ENCODE peak calls at places on chromosomes 6 and 20, in five cellular contexts. Y is PC-3, U is lung, H is fibroblast of lung, V is IMR-90. A is an unnamed sample. For H3K36me3 and H3K27me3, the result is how much of the 10 kb centered on the place peaks cover.

GRCh38 chr6:69954733-69955132 is 88.4 kb downstream of the COL19A1 start:
- DNase-seq in Y (no peak), H (no peak), V (no peak), U (no peak), A (no peak)

GRCh38 chr6:142945446-142946180 is 637 bp upstream of the HIVEP2 start:
- DNase-seq in U (peak), V (no peak), H (no peak), Y (no peak), A (peak)

GRCh38 chr20:45104786-45105185 is 3.9 kb upstream of the KCNS1 start:
- DNase-seq in Y (peak), V (peak), U (no peak), H (peak), A (no peak)

GRCh38 chr20:9613871-9614270 is 99.5 kb downstream of the LAMP5 start:
- DNase-seq in U (no peak), Y (no peak), H (no peak), V (peak), A (no peak)

GRCh38 chr6:167455371-167455770 is 130.5 kb downstream of the TTLL2 start:
- DNase-seq in U (no peak), H (no peak), Y (no peak), V (no peak), A (no peak)

GRCh38 chr6:18218233-18218632 is 46.1 kb downstream of the DEK start:
- DNase-seq in U (no peak), H (no peak), V (no peak), Y (no peak), A (no peak)

GRCh38 chr20:57398231-57398821 is 7.1 kb downstream of the RBM38 start:
- DNase-seq in H (no peak), V (no peak), Y (no peak), U (no peak), A (no peak)

GRCh38 chr6:111764238-111765182 is 108.7 kb downstream of the FYN start:
- DNase-seq in V (no peak), U (no peak), H (peak), Y (no peak), A (peak)

GRCh38 chr6:2823104-2823850 is 18.4 kb downstream of the SERPINB1 start:
- DNase-seq in V (peak), Y (peak), H (no peak), U (peak), A (no peak)

GRCh38 chr6:83198486-83199172 is 5.5 kb downstream of the RWDD2A start:
- DNase-seq in Y (peak), V (peak), U (no peak), H (peak), A (no peak)

GRCh38 chr20:44629542-44629941 is 22.0 kb downstream of the ADA start:
- DNase-seq in H (no peak), V (no peak), U (no peak), Y (no peak), A (no peak)

GRCh38 chr20:10185741-10186558 is 32.7 kb upstream of the SNAP25 start:
- DNase-seq in V (no peak), Y (peak), H (no peak), U (no peak), A (no peak)

GRCh38 chr20:38286586-38287502 is 17.1 kb upstream of the BPI start:
- DNase-seq in V (no peak), Y (no peak), U (no peak), H (peak), A (no peak)

GRCh38 chr6:149409617-149410016 is 9.6 kb downstream of the SUMO4 start:
- DNase-seq in Y (no peak), V (no peak), H (no peak), U (no peak), A (no peak)

GRCh38 chr6:118980063-118980462 is 45.1 kb upstream of the MCM9 start:
- DNase-seq in H (no peak), Y (no peak), U (peak), V (peak), A (no peak)

GRCh38 chr6:81750201-81750600 is 2.3 kb downstream of the TENT5A start:
- DNase-seq in H (no peak), Y (no peak), U (no peak), V (no peak), A (no peak)

GRCh38 chr6:169650959-169651292 is 50.9 kb downstream of the WDR27 start:
- DNase-seq in H (no peak), U (no peak), Y (no peak), V (no peak), A (no peak)

GRCh38 chr6:52877168-52877567 is 32.3 kb downstream of the GSTA3 start:
- DNase-seq in U (no peak), V (peak), Y (peak), H (peak), A (no peak)

GRCh38 chr6:160679402-160679769 is 15.3 kb upstream of the LPA start:
- DNase-seq in Y (no peak), H (no peak), U (no peak), V (no peak), A (peak)

GRCh38 chr20:58642465-58642864 is 8.6 kb upstream of the STX16 start:
- DNase-seq in H (no peak), V (no peak), U (no peak), Y (no peak), A (peak)

GRCh38 chr20:57220187-57221165 is 46.0 kb downstream of the BMP7 start:
- DNase-seq in H (no peak), Y (no peak), V (no peak), U (no peak), A (no peak)

GRCh38 chr20:44304383-44304782 is 6.6 kb downstream of the FITM2 start:
- DNase-seq in U (no peak), H (no peak), V (no peak), Y (no peak), A (no peak)

GRCh38 chr20:48326868-48327267 is 500.9 kb downstream of the PREX1 start:
- DNase-seq in Y (no peak), U (no peak), H (no peak), V (no peak), A (no peak)

GRCh38 chr6:46011241-46012085 is 4.2 kb downstream of the CLIC5 start:
- DNase-seq in Y (no peak), U (no peak), V (no peak), H (no peak), A (no peak)

GRCh38 chr6:31143148-31143547 is 4.3 kb upstream of the PSORS1C2 start:
- DNase-seq in Y (no peak), U (no peak), V (peak), H (peak), A (peak)

GRCh38 chr6:152552616-152553209 is 84.4 kb downstream of the SYNE1 start:
- DNase-seq in Y (peak), V (peak), U (peak), H (peak), A (peak)

GRCh38 chr6:45681860-45682488 is 304.2 kb upstream of the SUPT3H start:
- DNase-seq in H (peak), Y (peak), V (no peak), U (no peak), A (no peak)

GRCh38 chr6:16130932-16131387 is 2.1 kb downstream of the MYLIP start:
- DNase-seq in V (peak), H (peak), U (peak), Y (peak), A (no peak)

GRCh38 chr6:154930490-154930889 is 64.6 kb upstream of the TIAM2 start:
- DNase-seq in H (no peak), V (no peak), Y (no peak), U (no peak), A (peak)

GRCh38 chr6:37966801-37967200 is 147.3 kb downstream of the ZFAND3 start:
- DNase-seq in U (no peak), V (no peak), H (no peak), Y (peak), A (no peak)

GRCh38 chr20:31998246-31998645 is 12.0 kb upstream of the CCM2L start:
- DNase-seq in V (no peak), Y (no peak), H (no peak), U (no peak), A (no peak)

GRCh38 chr6:63272397-63272796 is 47.4 kb downstream of the LGSN start:
- DNase-seq in H (no peak), U (no peak), V (peak), Y (peak), A (no peak)

GRCh38 chr6:76790045-76790796 is 673.1 kb downstream of the HTR1B start:
- DNase-seq in V (no peak), H (no peak), U (no peak), Y (no peak), A (no peak)

GRCh38 chr6:82494367-82494766 is 130.8 kb downstream of the TPBG start:
- DNase-seq in Y (no peak), H (peak), U (no peak), V (no peak), A (no peak)

GRCh38 chr6:41682966-41683459 is 44.7 kb downstream of the MDFI start:
- DNase-seq in U (no peak), Y (no peak), V (no peak), H (no peak), A (no peak)

DNA sequence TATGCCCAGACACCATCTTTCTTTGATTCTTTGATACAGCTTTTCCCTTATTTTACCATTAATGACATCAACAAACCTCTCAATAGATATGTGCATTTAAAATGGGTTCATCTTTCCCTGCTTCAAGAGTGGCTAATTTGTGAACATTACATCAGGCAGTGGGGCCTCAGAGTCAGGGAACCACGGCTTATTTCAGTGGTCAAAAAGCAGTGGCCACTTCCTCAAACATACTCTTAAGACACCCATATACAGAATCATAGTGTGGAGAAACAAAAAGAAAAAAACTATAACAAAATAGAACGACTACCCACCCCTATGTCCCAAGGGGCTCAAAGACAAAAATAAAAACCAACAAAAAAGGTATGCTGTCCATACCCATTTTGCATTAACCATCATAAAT is 12.9 kb downstream of the SALL4 start:
- DNase-seq in V (no peak), U (no peak), Y (no peak), H (no peak), A (no peak)
- H3K36me3 ChIP-seq in V (under half), U (under half), Y (under half), H (under half), A (half or more)

GRCh38 chr20:3172126-3172932 is 1.0 kb downstream of the LZTS3 start:
- DNase-seq in V (no peak), H (no peak), Y (no peak), U (no peak), A (peak)
- TF ChIP-seq CTCF in V (no peak), H (no peak), Y (no peak), U (no peak), A (no peak)

GRCh38 chr20:4244700-4245485 is 229.5 kb upstream of the RNF24 start:
- DNase-seq in V (no peak), U (no peak), H (no peak), Y (no peak), A (no peak)
- H3K27me3 ChIP-seq in V (under half), U (under half), H (under half), Y (under half), A (half or more)

GRCh38 chr20:34104059-34104458 is 8.0 kb downstream of the EIF2S2 start:
- DNase-seq in U (no peak), V (no peak), H (no peak), Y (no peak), A (no peak)
- H3K36me3 ChIP-seq in U (under half), V (half or more), H (under half), Y (half or more), A (half or more)

DNA sequence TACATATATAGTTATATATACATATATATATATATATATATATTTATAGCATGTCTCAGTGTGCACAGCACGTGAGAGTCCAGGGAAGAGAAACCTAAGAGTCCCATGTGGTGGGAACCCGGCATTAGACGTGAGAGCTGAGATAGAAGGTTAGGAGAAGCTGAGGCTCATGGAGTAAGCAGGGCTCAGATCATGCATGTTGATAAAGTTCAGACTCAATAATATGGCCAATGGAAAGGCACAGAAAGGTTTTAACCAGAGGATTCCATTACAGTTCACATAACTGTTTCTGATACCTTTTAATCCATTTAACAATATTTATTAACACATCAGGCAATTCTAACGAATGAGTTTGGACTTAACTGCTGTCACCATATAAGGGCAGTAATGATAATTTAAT is 143.4 kb downstream of the MYB start:
- DNase-seq in Y (no peak), U (no peak), V (no peak), H (no peak), A (no peak)
- TF ChIP-seq CTCF in Y (no peak), U (no peak), V (no peak), H (no peak), A (no peak)

GRCh38 chr6:10390495-10391298 is 24.2 kb downstream of the TFAP2A start:
- DNase-seq in H (no peak), U (no peak), Y (no peak), V (no peak), A (peak)
- H3K27me3 ChIP-seq in H (under half), U (under half), Y (under half), V (half or more), A (half or more)

GRCh38 chr6:158468666-158469065 is 91.2 kb upstream of the TMEM181 start:
- DNase-seq in Y (peak), V (no peak), U (no peak), H (no peak), A (no peak)

GRCh38 chr6:158467923-158468322 is 92.0 kb upstream of the TMEM181 start:
- DNase-seq in V (no peak), H (no peak), U (no peak), Y (no peak), A (peak)

GRCh38 chr6:158472453-158472852 is 87.4 kb upstream of the TMEM181 start:
- DNase-seq in Y (no peak), V (no peak), U (no peak), H (no peak), A (no peak)

GRCh38 chr6:158474961-158475343 is 84.9 kb upstream of the TMEM181 start:
- DNase-seq in H (peak), U (no peak), V (peak), Y (peak), A (no peak)

GRCh38 chr6:158471339-158471738 is 88.6 kb upstream of the TMEM181 start:
- DNase-seq in H (no peak), U (no peak), V (no peak), Y (no peak), A (no peak)
- H3K36me3 ChIP-seq in H (under half), U (under half), V (under half), Y (under half), A (under half)

GRCh38 chr6:156538875-156539660 is 238.1 kb upstream of the ARID1B start:
- DNase-seq in U (peak), Y (no peak), H (peak), V (no peak), A (peak)

GRCh38 chr6:156534594-156534993 is 242.6 kb upstream of the ARID1B start:
- DNase-seq in V (no peak), H (no peak), Y (no peak), U (peak), A (peak)

DNA sequence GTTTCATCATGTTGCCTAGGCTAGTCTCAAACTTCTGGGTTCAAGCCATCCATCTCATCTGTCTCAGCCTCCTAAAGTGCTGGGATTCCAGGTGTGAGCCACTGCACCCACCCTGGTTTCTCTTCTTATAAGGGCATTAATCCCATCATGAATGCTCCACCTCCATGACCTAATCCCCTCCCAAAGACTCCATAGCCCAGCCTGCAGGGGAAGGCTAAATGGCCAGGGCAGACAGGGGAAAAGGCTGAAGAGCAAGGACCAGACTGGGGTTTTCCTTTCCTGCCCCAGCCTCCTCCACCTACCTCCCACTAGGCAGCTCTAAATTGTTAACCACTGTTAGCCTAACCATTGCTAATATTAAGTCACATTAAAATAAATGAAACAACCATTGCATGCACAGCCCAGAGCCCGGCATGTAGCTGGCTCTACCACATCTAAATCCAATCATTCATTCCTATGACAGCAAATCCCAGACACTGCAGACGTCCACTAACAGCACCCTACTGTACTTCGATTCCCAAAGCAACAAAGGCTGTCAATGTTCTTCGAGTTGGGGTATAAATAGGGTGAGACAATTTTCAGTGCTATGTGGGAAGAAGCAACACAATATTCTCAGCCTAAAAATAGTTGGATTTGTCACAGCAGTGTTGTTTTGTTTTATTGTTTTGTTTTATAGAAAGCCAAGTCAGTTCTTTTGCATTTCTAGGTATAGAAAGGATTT is 243.2 kb upstream of the ARID1B start:
- DNase-seq in V (no peak), U (no peak), Y (no peak), H (no peak), A (peak)
- TF ChIP-seq CTCF in V (no peak), U (no peak), Y (no peak), H (no peak), A (no peak)

GRCh38 chr20:22927537-22927936 is 107.6 kb upstream of the SSTR4 start:
- DNase-seq in H (no peak), Y (no peak), U (no peak), V (no peak), A (no peak)
- H3K27me3 ChIP-seq in H (under half), Y (under half), U (under half), V (under half), A (under half)

DNA sequence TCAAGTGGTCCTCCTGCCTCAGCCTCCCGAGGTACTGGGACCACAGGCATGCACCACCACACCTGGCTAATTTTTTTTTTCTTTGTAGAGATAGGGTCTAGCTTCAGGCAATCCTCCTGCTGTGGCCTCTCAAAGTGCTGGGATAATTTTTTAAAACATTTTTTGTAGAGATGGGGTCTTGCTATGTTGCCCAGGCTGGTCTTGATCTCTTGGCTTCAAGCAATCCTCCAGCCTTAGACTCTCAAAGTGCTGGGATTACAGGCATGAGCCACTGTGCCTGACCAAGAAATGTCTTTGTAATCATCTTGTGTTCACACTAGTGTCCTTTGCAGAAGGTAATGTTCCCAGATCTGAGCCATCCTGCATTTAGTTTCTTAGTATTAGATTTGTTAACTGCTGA is 61.6 kb downstream of the RIPOR2 start:
- DNase-seq in V (no peak), H (no peak), U (no peak), Y (no peak), A (no peak)
- H3K36me3 ChIP-seq in V (under half), H (under half), U (under half), Y (under half), A (under half)